ENCODE peak calls at places on chromosome 9, in eight cellular contexts. M is breast epithelium, A is IMR-90, Q is A549, X is ovary, E is esophagus squamous epithelium, S is spleen, V is heart left ventricle. R is an unnamed sample.

GRCh38 chr9:75087279-75087823 is 604 bp downstream of the NMRK1 start:
- DNase-seq in M (peak), A (peak), Q (peak), X (no peak), E (no peak), S (no peak), V (no peak), R (no peak)

GRCh38 chr9:136860933-136861873 is 4.9 kb downstream of the EDF1 start:
- DNase-seq in M (no peak), A (no peak), Q (no peak), X (no peak), E (no peak), S (peak), V (peak), R (no peak)

GRCh38 chr9:114691046-114691955 is 9.3 kb upstream of the TEX48 start:
- DNase-seq in M (peak), A (peak), Q (peak), X (no peak), E (no peak), S (no peak), V (no peak), R (no peak)

GRCh38 chr9:112786834-112787520 is 36.4 kb downstream of the SNX30 start:
- DNase-seq in M (no peak), A (no peak), Q (no peak), X (no peak), E (no peak), S (no peak), V (no peak), R (no peak)

GRCh38 chr9:20382460-20383071 is 239.7 kb downstream of the MLLT3 start:
- DNase-seq in M (no peak), A (peak), Q (no peak), X (no peak), E (no peak), S (no peak), V (no peak), R (no peak)

GRCh38 chr9:127176631-127177030 is 54.2 kb upstream of the ANGPTL2 start:
- DNase-seq in M (peak), A (no peak), Q (no peak), X (no peak), E (no peak), S (no peak), V (no peak), R (no peak)

GRCh38 chr9:130043654-130044623 is 950 bp upstream of the FNBP1 start:
- DNase-seq in M (no peak), A (peak), Q (no peak), X (peak), E (no peak), S (peak), V (peak), R (peak)

GRCh38 chr9:93185261-93186150 is 1.6 kb downstream of the WNK2 start:
- DNase-seq in M (no peak), A (no peak), Q (no peak), X (no peak), E (no peak), S (no peak), V (no peak), R (no peak)

DNA sequence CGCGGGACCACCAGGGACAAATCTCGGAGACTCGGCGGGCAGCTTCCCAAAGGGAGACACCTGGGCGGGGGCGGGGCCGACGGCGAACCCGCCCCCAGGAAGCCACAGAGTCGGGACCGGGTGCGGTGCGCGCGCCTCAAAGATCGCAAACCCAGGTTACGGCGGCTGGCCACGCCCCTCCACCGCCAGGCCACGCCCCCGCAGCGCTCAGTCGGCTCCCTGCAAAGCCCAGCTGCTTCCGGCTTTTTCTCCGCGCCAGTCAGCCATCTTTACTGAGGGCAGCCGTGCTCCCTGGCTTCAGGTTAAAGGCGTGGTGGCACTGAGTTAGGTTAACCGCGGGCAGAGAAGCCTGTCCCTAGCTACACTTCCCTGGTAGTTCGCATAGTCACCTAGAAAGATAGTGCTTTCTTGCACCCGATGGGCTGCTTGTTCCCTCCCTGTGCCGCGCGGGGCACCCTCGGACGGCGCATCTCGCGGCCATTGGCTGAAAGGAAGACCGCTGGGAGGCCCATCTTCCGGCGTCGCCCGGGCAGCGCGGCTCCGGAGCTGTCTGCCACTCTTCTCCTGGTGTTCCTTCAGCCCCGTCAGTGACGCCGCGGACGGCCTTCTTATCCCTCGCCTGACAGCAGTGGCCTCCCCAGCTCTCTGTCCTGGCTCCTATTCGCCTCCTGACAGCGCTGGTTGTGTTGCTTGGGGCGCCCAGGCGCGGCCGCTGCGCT is at the start of gene TBC1D2:
- DNase-seq in M (peak), A (peak), Q (peak), X (peak), E (peak), S (peak), V (peak), R (peak)
- TF ChIP-seq POLR2A in M (no peak), A (no peak), Q (peak), X (no peak), E (no peak), S (no peak), V (no peak), R (peak)

GRCh38 chr9:77710276-77710675 is 62.2 kb upstream of the GNA14 start:
- DNase-seq in M (no peak), A (no peak), Q (no peak), X (no peak), E (no peak), S (no peak), V (no peak), R (no peak)
- TF ChIP-seq CTCF in M (no peak), A (no peak), Q (no peak), X (no peak), E (no peak), S (no peak), V (no peak), R (no peak)

GRCh38 chr9:131876486-131876885 is 136.6 kb upstream of the RAPGEF1 start:
- DNase-seq in M (no peak), A (no peak), Q (no peak), X (no peak), E (no peak), S (peak), V (no peak), R (no peak)
- H3K27ac ChIP-seq in M (no peak), A (no peak), Q (no peak), X (no peak), E (no peak), S (no peak), V (no peak), R (no peak)

GRCh38 chr9:35103660-35104191 is 795 bp upstream of the STOML2 start:
- DNase-seq in M (no peak), A (no peak), Q (no peak), X (no peak), E (no peak), S (no peak), V (no peak), R (no peak)

GRCh38 chr9:35105126-35105525 is 2.2 kb upstream of the STOML2 start:
- DNase-seq in M (no peak), A (no peak), Q (no peak), X (no peak), E (no peak), S (no peak), V (no peak), R (no peak)

GRCh38 chr9:35104586-35104985 is 1.7 kb upstream of the STOML2 start:
- DNase-seq in M (no peak), A (no peak), Q (no peak), X (no peak), E (no peak), S (no peak), V (no peak), R (no peak)

GRCh38 chr9:35102465-35102768 is 514 bp downstream of the STOML2 start:
- DNase-seq in M (no peak), A (peak), Q (no peak), X (no peak), E (no peak), S (peak), V (no peak), R (no peak)

DNA sequence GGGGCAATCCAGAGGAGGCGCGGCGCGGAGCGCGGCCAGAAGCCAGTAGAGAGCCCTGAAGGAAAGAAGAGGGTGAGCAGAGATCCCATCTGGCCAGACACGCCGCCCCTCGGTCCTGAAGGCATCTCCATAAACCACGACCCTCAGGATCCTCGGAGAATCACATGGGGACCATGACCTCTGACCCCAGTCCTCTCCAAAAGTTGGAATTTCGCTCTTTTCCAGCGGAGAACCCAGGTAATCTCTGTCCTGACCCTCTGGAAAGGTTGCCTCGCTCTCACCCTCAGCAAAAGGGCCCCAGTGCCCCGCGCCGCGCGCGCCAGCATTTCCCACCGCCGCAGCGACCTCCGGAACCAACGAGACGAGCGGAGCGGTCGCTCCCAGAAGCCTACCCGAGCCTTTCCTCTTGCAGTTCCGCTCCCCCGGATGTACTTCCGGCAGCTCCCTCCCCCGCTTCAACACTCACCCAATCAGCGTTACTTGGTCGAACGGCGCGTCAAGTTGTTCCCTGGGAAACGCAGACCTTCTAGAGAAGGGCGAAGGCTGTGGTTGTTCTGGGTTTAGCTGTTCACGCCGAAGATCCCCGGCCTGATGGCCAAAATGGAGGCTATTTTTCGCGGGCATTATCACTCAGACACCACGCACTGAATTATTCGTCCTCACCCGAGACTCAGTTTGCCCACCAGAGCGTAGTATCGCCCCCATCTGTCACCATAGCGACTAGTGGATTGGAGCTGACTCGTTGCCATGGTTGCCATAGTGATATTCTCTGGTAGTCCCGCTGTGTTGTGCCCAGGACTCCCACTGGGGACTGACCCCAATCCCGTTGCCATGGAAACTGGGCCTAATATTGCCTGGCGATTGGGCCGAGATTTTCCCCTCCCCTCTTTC is at the start of gene STOML2:
- DNase-seq in M (peak), A (peak), Q (peak), X (peak), E (peak), S (peak), V (peak), R (peak)
- TF ChIP-seq POLR2A in M (peak), A (peak), Q (peak), X (peak), E (peak), S (peak), V (peak), R (peak)

GRCh38 chr9:31799953-31800609 is 584.4 kb upstream of the ACO1 start:
- DNase-seq in M (no peak), A (no peak), Q (no peak), X (no peak), E (no peak), S (no peak), V (no peak), R (no peak)
- TF ChIP-seq CTCF in M (no peak), A (peak), Q (peak), X (no peak), E (peak), S (peak), V (peak), R (no peak)

GRCh38 chr9:37281541-37281940 is 141.0 kb upstream of the GRHPR start:
- DNase-seq in M (no peak), A (no peak), Q (no peak), X (no peak), E (no peak), S (no peak), V (no peak), R (no peak)
- H3K27ac ChIP-seq in M (no peak), A (no peak), Q (no peak), X (no peak), E (no peak), S (no peak), V (no peak), R (no peak)

DNA sequence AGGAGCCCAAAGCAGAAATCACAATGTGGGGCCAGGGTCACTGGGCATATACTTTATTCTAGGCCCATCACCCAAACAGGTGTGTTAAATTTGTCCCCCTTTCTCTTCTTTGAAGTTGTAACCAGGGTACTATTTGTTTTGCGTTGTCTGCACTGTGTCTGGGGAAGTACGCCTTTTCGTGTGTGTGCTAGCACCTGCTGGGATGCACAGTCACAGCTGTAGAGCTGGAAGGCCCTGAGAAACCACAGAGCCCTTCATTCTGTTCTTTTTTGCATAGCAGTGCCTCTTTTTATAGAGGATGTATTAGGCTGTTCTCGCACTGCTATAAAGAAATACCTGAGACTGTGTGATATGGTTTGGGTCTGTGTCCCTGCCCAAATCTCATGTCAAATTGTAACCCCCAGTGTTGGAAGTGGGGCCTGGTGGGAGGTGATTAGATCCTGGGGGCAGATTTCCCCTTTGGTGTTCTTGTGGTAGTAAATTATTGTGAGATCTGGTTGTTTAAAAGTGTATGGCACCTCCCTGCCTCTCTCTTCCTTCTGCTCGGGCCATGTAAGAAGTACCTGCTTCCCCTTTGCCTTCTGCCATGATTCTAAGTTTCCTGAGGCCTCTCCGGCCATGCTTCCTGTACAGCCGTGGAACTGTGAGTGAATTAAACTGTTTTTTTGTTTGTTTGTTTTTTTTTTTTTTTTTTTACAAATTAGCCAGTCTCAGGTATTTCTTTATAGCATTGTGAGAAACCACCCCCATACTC is 14.0 kb downstream of the SEC61B start:
- DNase-seq in M (no peak), A (no peak), Q (no peak), X (no peak), E (no peak), S (no peak), V (no peak), R (no peak)
- TF ChIP-seq POLR2A in M (no peak), A (no peak), Q (no peak), X (no peak), E (no peak), S (no peak), V (no peak), R (no peak)

DNA sequence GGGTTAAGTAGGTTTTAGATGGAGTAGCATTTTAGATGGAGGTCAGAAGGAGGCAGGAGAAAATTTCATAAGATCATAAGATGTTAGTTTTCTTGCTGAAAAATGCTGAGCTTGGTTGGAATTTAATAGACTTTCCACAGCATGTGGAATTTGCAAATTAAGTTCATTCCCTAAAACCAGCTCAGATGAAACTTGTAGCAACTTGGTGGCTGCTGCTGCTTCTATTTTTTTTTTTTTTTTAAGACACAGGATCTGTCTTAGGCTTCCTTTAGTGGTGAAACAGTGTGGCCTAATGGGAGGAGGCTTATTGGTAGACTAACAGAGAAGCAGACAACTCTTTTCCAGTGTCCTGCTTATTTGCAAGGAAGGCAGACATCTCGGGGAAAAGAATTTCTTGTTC is 154.5 kb downstream of the AOPEP start:
- DNase-seq in M (no peak), A (no peak), Q (no peak), X (no peak), E (no peak), S (no peak), V (no peak), R (no peak)
- TF ChIP-seq CTCF in M (no peak), A (no peak), Q (no peak), X (no peak), E (no peak), S (no peak), V (no peak), R (no peak)

R was measured in tibial nerve.